ENCODE peak calls at places on chromosomes 2 and 18, in nine cellular contexts. One of them, this sample, is unnamed.

GRCh38 chr2:132632000-132632649 is 37.9 kb downstream of the LYPD1 start:
- DNase-seq in IMR-90: peak
- DNase-seq in mesenchymal stem cell: peak
- DNase-seq in astrocyte: peak
- DNase-seq in H1: no peak
- DNase-seq in MM.1S: no peak
- DNase-seq in HCT116: no peak
- DNase-seq in GM23338: no peak
- DNase-seq in neural progenitor cell: no peak
- DNase-seq in this sample: no peak

GRCh38 chr2:232637832-232638231 is 4.4 kb downstream of the EFHD1 start:
- DNase-seq in IMR-90: no peak
- DNase-seq in mesenchymal stem cell: no peak
- DNase-seq in astrocyte: no peak
- DNase-seq in H1: no peak
- DNase-seq in MM.1S: no peak
- DNase-seq in HCT116: no peak
- DNase-seq in GM23338: no peak
- DNase-seq in neural progenitor cell: no peak
- DNase-seq in this sample: no peak

GRCh38 chr2:45388541-45389100 is 222.4 kb downstream of the SRBD1 start:
- DNase-seq in IMR-90: no peak
- DNase-seq in mesenchymal stem cell: no peak
- DNase-seq in astrocyte: no peak
- DNase-seq in H1: no peak
- DNase-seq in MM.1S: no peak
- DNase-seq in HCT116: no peak
- DNase-seq in GM23338: no peak
- DNase-seq in neural progenitor cell: no peak
- DNase-seq in this sample: no peak

GRCh38 chr18:44732604-44733003 is 51.9 kb downstream of the SETBP1 start:
- DNase-seq in IMR-90: no peak
- DNase-seq in mesenchymal stem cell: no peak
- DNase-seq in astrocyte: no peak
- DNase-seq in H1: no peak
- DNase-seq in MM.1S: no peak
- DNase-seq in HCT116: no peak
- DNase-seq in GM23338: peak
- DNase-seq in neural progenitor cell: no peak
- DNase-seq in this sample: no peak

GRCh38 chr2:198692907-198693510 is 764.7 kb downstream of the SATB2 start:
- DNase-seq in IMR-90: no peak
- DNase-seq in mesenchymal stem cell: no peak
- DNase-seq in astrocyte: no peak
- DNase-seq in H1: no peak
- DNase-seq in MM.1S: no peak
- DNase-seq in HCT116: no peak
- DNase-seq in GM23338: no peak
- DNase-seq in neural progenitor cell: no peak
- DNase-seq in this sample: no peak

GRCh38 chr2:227759411-227760113 is 13.9 kb downstream of the SCYGR8 start:
- DNase-seq in IMR-90: no peak
- DNase-seq in mesenchymal stem cell: no peak
- DNase-seq in astrocyte: peak
- DNase-seq in H1: no peak
- DNase-seq in MM.1S: no peak
- DNase-seq in HCT116: no peak
- DNase-seq in GM23338: peak
- DNase-seq in neural progenitor cell: peak
- DNase-seq in this sample: no peak

GRCh38 chr2:71702071-71702970 is 249.0 kb downstream of the DYSF start:
- DNase-seq in IMR-90: no peak
- DNase-seq in mesenchymal stem cell: no peak
- DNase-seq in astrocyte: no peak
- DNase-seq in H1: no peak
- DNase-seq in MM.1S: no peak
- DNase-seq in HCT116: no peak
- DNase-seq in GM23338: no peak
- DNase-seq in neural progenitor cell: no peak
- DNase-seq in this sample: no peak

GRCh38 chr2:238894226-238894949 is 46.5 kb downstream of the TWIST2 start:
- DNase-seq in IMR-90: no peak
- DNase-seq in mesenchymal stem cell: no peak
- DNase-seq in astrocyte: no peak
- DNase-seq in H1: no peak
- DNase-seq in MM.1S: no peak
- DNase-seq in HCT116: no peak
- DNase-seq in GM23338: no peak
- DNase-seq in neural progenitor cell: no peak
- DNase-seq in this sample: no peak

GRCh38 chr2:58769494-58770239 is 528.5 kb upstream of the FANCL start:
- DNase-seq in IMR-90: no peak
- DNase-seq in mesenchymal stem cell: no peak
- DNase-seq in astrocyte: no peak
- DNase-seq in H1: no peak
- DNase-seq in MM.1S: no peak
- DNase-seq in HCT116: no peak
- DNase-seq in GM23338: no peak
- DNase-seq in neural progenitor cell: no peak
- DNase-seq in this sample: no peak

GRCh38 chr2:212448698-212449097 is 89.9 kb downstream of the ERBB4 start:
- DNase-seq in IMR-90: no peak
- DNase-seq in mesenchymal stem cell: no peak
- DNase-seq in astrocyte: peak
- DNase-seq in H1: no peak
- DNase-seq in MM.1S: no peak
- DNase-seq in HCT116: no peak
- DNase-seq in GM23338: no peak
- DNase-seq in neural progenitor cell: no peak
- DNase-seq in this sample: no peak

GRCh38 chr2:2938481-2938880 is 439.1 kb downstream of the EIPR1 start:
- DNase-seq in IMR-90: no peak
- DNase-seq in mesenchymal stem cell: no peak
- DNase-seq in astrocyte: no peak
- DNase-seq in H1: no peak
- DNase-seq in MM.1S: no peak
- DNase-seq in HCT116: no peak
- DNase-seq in GM23338: no peak
- DNase-seq in neural progenitor cell: no peak
- DNase-seq in this sample: no peak

GRCh38 chr2:32977228-32977758 is 30.5 kb downstream of the LTBP1 start:
- DNase-seq in IMR-90: no peak
- DNase-seq in mesenchymal stem cell: no peak
- DNase-seq in astrocyte: no peak
- DNase-seq in H1: no peak
- DNase-seq in MM.1S: no peak
- DNase-seq in HCT116: peak
- DNase-seq in GM23338: peak
- DNase-seq in neural progenitor cell: no peak
- DNase-seq in this sample: no peak

GRCh38 chr2:24015562-24016375 is 5.9 kb downstream of the MFSD2B start:
- DNase-seq in IMR-90: peak
- DNase-seq in mesenchymal stem cell: peak
- DNase-seq in astrocyte: peak
- DNase-seq in H1: no peak
- DNase-seq in MM.1S: no peak
- DNase-seq in HCT116: no peak
- DNase-seq in GM23338: peak
- DNase-seq in neural progenitor cell: no peak
- DNase-seq in this sample: no peak

GRCh38 chr2:72097276-72097675 is 50.4 kb downstream of the CYP26B1 start:
- DNase-seq in IMR-90: no peak
- DNase-seq in mesenchymal stem cell: no peak
- DNase-seq in astrocyte: no peak
- DNase-seq in H1: peak
- DNase-seq in MM.1S: no peak
- DNase-seq in HCT116: no peak
- DNase-seq in GM23338: no peak
- DNase-seq in neural progenitor cell: no peak
- DNase-seq in this sample: no peak

GRCh38 chr2:175726213-175726612 is 275.9 kb downstream of the LNPK start:
- DNase-seq in IMR-90: peak
- DNase-seq in mesenchymal stem cell: peak
- DNase-seq in astrocyte: peak
- DNase-seq in H1: no peak
- DNase-seq in MM.1S: no peak
- DNase-seq in HCT116: no peak
- DNase-seq in GM23338: no peak
- DNase-seq in neural progenitor cell: no peak
- DNase-seq in this sample: no peak

GRCh38 chr2:114683251-114683650 is 240.8 kb downstream of the DPP10 start:
- DNase-seq in IMR-90: no peak
- DNase-seq in mesenchymal stem cell: no peak
- DNase-seq in astrocyte: no peak
- DNase-seq in H1: no peak
- DNase-seq in MM.1S: no peak
- DNase-seq in HCT116: no peak
- DNase-seq in GM23338: no peak
- DNase-seq in neural progenitor cell: no peak
- DNase-seq in this sample: no peak

GRCh38 chr2:114684404-114684803 is 242.0 kb downstream of the DPP10 start:
- DNase-seq in IMR-90: no peak
- DNase-seq in mesenchymal stem cell: no peak
- DNase-seq in astrocyte: no peak
- DNase-seq in H1: no peak
- DNase-seq in MM.1S: no peak
- DNase-seq in HCT116: no peak
- DNase-seq in GM23338: peak
- DNase-seq in neural progenitor cell: no peak
- DNase-seq in this sample: no peak

GRCh38 chr2:114685102-114685501 is 242.7 kb downstream of the DPP10 start:
- DNase-seq in IMR-90: no peak
- DNase-seq in mesenchymal stem cell: no peak
- DNase-seq in astrocyte: no peak
- DNase-seq in H1: no peak
- DNase-seq in MM.1S: no peak
- DNase-seq in HCT116: no peak
- DNase-seq in GM23338: peak
- DNase-seq in neural progenitor cell: peak
- DNase-seq in this sample: no peak

GRCh38 chr2:114688241-114688640 is 245.8 kb downstream of the DPP10 start:
- DNase-seq in IMR-90: no peak
- DNase-seq in mesenchymal stem cell: no peak
- DNase-seq in astrocyte: no peak
- DNase-seq in H1: no peak
- DNase-seq in MM.1S: no peak
- DNase-seq in HCT116: no peak
- DNase-seq in GM23338: no peak
- DNase-seq in neural progenitor cell: no peak
- DNase-seq in this sample: no peak
- H3K4me3 ChIP-seq in IMR-90: no peak
- H3K4me3 ChIP-seq in mesenchymal stem cell: no peak
- H3K4me3 ChIP-seq in astrocyte: no peak
- H3K4me3 ChIP-seq in H1: no peak
- H3K4me3 ChIP-seq in MM.1S: no peak
- H3K4me3 ChIP-seq in HCT116: no peak
- H3K4me3 ChIP-seq in GM23338: no peak
- H3K4me3 ChIP-seq in neural progenitor cell: no peak
- H3K4me3 ChIP-seq in this sample: no peak

GRCh38 chr2:42164971-42165370 is 4.2 kb upstream of the EML4 start:
- DNase-seq in IMR-90: no peak
- DNase-seq in mesenchymal stem cell: no peak
- DNase-seq in astrocyte: no peak
- DNase-seq in H1: no peak
- DNase-seq in MM.1S: no peak
- DNase-seq in HCT116: no peak
- DNase-seq in GM23338: no peak
- DNase-seq in neural progenitor cell: no peak
- DNase-seq in this sample: no peak

GRCh38 chr2:42168459-42169099 is 574 bp upstream of the EML4 start:
- DNase-seq in IMR-90: no peak
- DNase-seq in mesenchymal stem cell: no peak
- DNase-seq in astrocyte: no peak
- DNase-seq in H1: no peak
- DNase-seq in MM.1S: no peak
- DNase-seq in HCT116: no peak
- DNase-seq in GM23338: no peak
- DNase-seq in neural progenitor cell: no peak
- DNase-seq in this sample: no peak

GRCh38 chr2:42169100-42169868 is at the start of gene EML4:
- DNase-seq in IMR-90: peak
- DNase-seq in mesenchymal stem cell: peak
- DNase-seq in astrocyte: peak
- DNase-seq in H1: peak
- DNase-seq in MM.1S: peak
- DNase-seq in HCT116: peak
- DNase-seq in GM23338: peak
- DNase-seq in neural progenitor cell: peak
- DNase-seq in this sample: peak

GRCh38 chr2:42169869-42170465 is 814 bp downstream of the EML4 start:
- DNase-seq in IMR-90: peak
- DNase-seq in mesenchymal stem cell: peak
- DNase-seq in astrocyte: no peak
- DNase-seq in H1: no peak
- DNase-seq in MM.1S: peak
- DNase-seq in HCT116: no peak
- DNase-seq in GM23338: peak
- DNase-seq in neural progenitor cell: peak
- DNase-seq in this sample: peak

GRCh38 chr2:42167458-42167857 is 1.7 kb upstream of the EML4 start:
- DNase-seq in IMR-90: no peak
- DNase-seq in mesenchymal stem cell: no peak
- DNase-seq in astrocyte: peak
- DNase-seq in H1: no peak
- DNase-seq in MM.1S: no peak
- DNase-seq in HCT116: no peak
- DNase-seq in GM23338: no peak
- DNase-seq in neural progenitor cell: no peak
- DNase-seq in this sample: no peak
- H2AFZ ChIP-seq in IMR-90: no peak
- H2AFZ ChIP-seq in mesenchymal stem cell: no peak
- H2AFZ ChIP-seq in astrocyte: no peak
- H2AFZ ChIP-seq in H1: no peak
- H2AFZ ChIP-seq in MM.1S: no peak
- H2AFZ ChIP-seq in HCT116: peak
- H2AFZ ChIP-seq in GM23338: no peak
- H2AFZ ChIP-seq in neural progenitor cell: no peak
- H2AFZ ChIP-seq in this sample: no peak

GRCh38 chr2:9347411-9347853 is 75.9 kb downstream of the ITGB1BP1 start:
- DNase-seq in IMR-90: no peak
- DNase-seq in mesenchymal stem cell: peak
- DNase-seq in astrocyte: no peak
- DNase-seq in H1: no peak
- DNase-seq in MM.1S: no peak
- DNase-seq in HCT116: no peak
- DNase-seq in GM23338: no peak
- DNase-seq in neural progenitor cell: no peak
- DNase-seq in this sample: no peak
- H3K4me3 ChIP-seq in IMR-90: no peak
- H3K4me3 ChIP-seq in mesenchymal stem cell: no peak
- H3K4me3 ChIP-seq in astrocyte: no peak
- H3K4me3 ChIP-seq in H1: no peak
- H3K4me3 ChIP-seq in MM.1S: no peak
- H3K4me3 ChIP-seq in HCT116: no peak
- H3K4me3 ChIP-seq in GM23338: no peak
- H3K4me3 ChIP-seq in neural progenitor cell: no peak
- H3K4me3 ChIP-seq in this sample: no peak

DNA sequence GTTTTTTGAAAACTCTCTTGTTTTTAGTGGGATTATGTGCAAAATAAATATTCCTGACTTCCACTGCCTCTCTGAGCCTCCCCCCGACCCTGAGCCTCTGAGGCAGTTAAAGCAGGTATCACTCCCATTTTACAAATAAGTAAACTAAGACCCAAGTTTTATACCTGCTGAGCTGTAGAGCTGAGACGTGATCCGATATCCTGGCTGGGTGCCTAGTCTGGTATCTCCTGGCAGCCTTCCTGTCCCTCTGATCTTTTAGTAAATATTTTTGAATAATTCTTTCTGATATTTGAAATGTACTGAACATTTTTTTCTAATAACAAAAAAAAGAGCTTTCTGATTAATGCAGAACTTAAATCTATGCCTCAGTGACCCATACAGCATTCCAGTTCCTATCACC is 108.3 kb upstream of the NOSTRIN start:
- DNase-seq in IMR-90: no peak
- DNase-seq in mesenchymal stem cell: no peak
- DNase-seq in astrocyte: no peak
- DNase-seq in H1: no peak
- DNase-seq in MM.1S: no peak
- DNase-seq in HCT116: no peak
- DNase-seq in GM23338: no peak
- DNase-seq in neural progenitor cell: no peak
- DNase-seq in this sample: no peak
- H2AFZ ChIP-seq in IMR-90: no peak
- H2AFZ ChIP-seq in mesenchymal stem cell: no peak
- H2AFZ ChIP-seq in astrocyte: no peak
- H2AFZ ChIP-seq in H1: no peak
- H2AFZ ChIP-seq in MM.1S: no peak
- H2AFZ ChIP-seq in HCT116: no peak
- H2AFZ ChIP-seq in GM23338: no peak
- H2AFZ ChIP-seq in neural progenitor cell: no peak
- H2AFZ ChIP-seq in this sample: no peak